ENCODE peak calls at places on chromosome 2, in six cellular contexts. One of them, this sample, is unnamed.

GRCh38 chr2:231134910-231135650 is 10.2 kb upstream of the HTR2B start:
- DNase-seq in upper lobe of left lung: no peak
- DNase-seq in GM23338: no peak
- DNase-seq in spleen: no peak
- DNase-seq in GM12891: no peak
- DNase-seq in Panc1: no peak
- DNase-seq in this sample: no peak

GRCh38 chr2:45652090-45653050 is 895 bp downstream of the PRKCE start:
- DNase-seq in GM23338: peak
- DNase-seq in upper lobe of left lung: peak
- DNase-seq in Panc1: no peak
- DNase-seq in spleen: peak
- DNase-seq in GM12891: no peak
- DNase-seq in this sample: peak

GRCh38 chr2:37706784-37707183 is 35.3 kb upstream of the CDC42EP3 start:
- DNase-seq in Panc1: no peak
- DNase-seq in spleen: no peak
- DNase-seq in GM12891: no peak
- DNase-seq in GM23338: no peak
- DNase-seq in upper lobe of left lung: no peak
- DNase-seq in this sample: no peak

GRCh38 chr2:148927010-148927409 is 52.0 kb downstream of the KIF5C start:
- DNase-seq in spleen: peak
- DNase-seq in Panc1: no peak
- DNase-seq in GM12891: no peak
- DNase-seq in upper lobe of left lung: peak
- DNase-seq in GM23338: no peak
- DNase-seq in this sample: no peak

GRCh38 chr2:135582383-135582782 is 51.1 kb downstream of the R3HDM1 start:
- DNase-seq in GM23338: no peak
- DNase-seq in upper lobe of left lung: no peak
- DNase-seq in Panc1: no peak
- DNase-seq in spleen: no peak
- DNase-seq in GM12891: no peak
- DNase-seq in this sample: no peak

GRCh38 chr2:1032030-1032429 is 81.4 kb downstream of the SNTG2 start:
- DNase-seq in spleen: no peak
- DNase-seq in GM12891: no peak
- DNase-seq in Panc1: no peak
- DNase-seq in upper lobe of left lung: no peak
- DNase-seq in GM23338: no peak
- DNase-seq in this sample: no peak

GRCh38 chr2:195626507-195626906 is 30.5 kb upstream of the SLC39A10 start:
- DNase-seq in GM12891: no peak
- DNase-seq in GM23338: no peak
- DNase-seq in spleen: no peak
- DNase-seq in Panc1: no peak
- DNase-seq in upper lobe of left lung: no peak
- DNase-seq in this sample: no peak

GRCh38 chr2:10043256-10043905 is at the start of gene KLF11:
- DNase-seq in GM23338: peak
- DNase-seq in GM12891: peak
- DNase-seq in spleen: peak
- DNase-seq in upper lobe of left lung: peak
- DNase-seq in Panc1: peak
- DNase-seq in this sample: peak

GRCh38 chr2:205650450-205650849 is 31.9 kb upstream of the NRP2 start:
- DNase-seq in upper lobe of left lung: no peak
- DNase-seq in GM23338: peak
- DNase-seq in spleen: no peak
- DNase-seq in Panc1: no peak
- DNase-seq in GM12891: no peak
- DNase-seq in this sample: no peak

GRCh38 chr2:143117225-143117624 is 12.0 kb upstream of the ARHGAP15 start:
- DNase-seq in upper lobe of left lung: no peak
- DNase-seq in GM23338: no peak
- DNase-seq in GM12891: no peak
- DNase-seq in spleen: no peak
- DNase-seq in Panc1: no peak
- DNase-seq in this sample: no peak

GRCh38 chr2:26246818-26247217 is 2.1 kb downstream of the HADHB start:
- DNase-seq in GM23338: no peak
- DNase-seq in spleen: no peak
- DNase-seq in Panc1: no peak
- DNase-seq in upper lobe of left lung: no peak
- DNase-seq in GM12891: no peak
- DNase-seq in this sample: no peak

GRCh38 chr2:169823996-169824372 is 721 bp downstream of the METTL5 start:
- DNase-seq in GM23338: no peak
- DNase-seq in upper lobe of left lung: no peak
- DNase-seq in Panc1: no peak
- DNase-seq in spleen: no peak
- DNase-seq in GM12891: no peak
- DNase-seq in this sample: no peak

GRCh38 chr2:223815186-223815883 is 22.0 kb downstream of the AP1S3 start:
- DNase-seq in GM12891: no peak
- DNase-seq in upper lobe of left lung: no peak
- DNase-seq in GM23338: no peak
- DNase-seq in Panc1: peak
- DNase-seq in spleen: no peak
- DNase-seq in this sample: no peak

GRCh38 chr2:54084600-54084999 is 30.8 kb upstream of the ACYP2 start:
- DNase-seq in Panc1: no peak
- DNase-seq in GM23338: peak
- DNase-seq in upper lobe of left lung: no peak
- DNase-seq in spleen: no peak
- DNase-seq in GM12891: no peak
- DNase-seq in this sample: no peak

GRCh38 chr2:215238485-215239098 is 73.3 kb upstream of the ATIC start:
- DNase-seq in spleen: no peak
- DNase-seq in Panc1: no peak
- DNase-seq in GM23338: no peak
- DNase-seq in GM12891: no peak
- DNase-seq in upper lobe of left lung: no peak
- DNase-seq in this sample: no peak

GRCh38 chr2:97737421-97738235 is 24.3 kb downstream of the ZAP70 start:
- DNase-seq in upper lobe of left lung: peak
- DNase-seq in GM23338: no peak
- DNase-seq in GM12891: no peak
- DNase-seq in spleen: peak
- DNase-seq in Panc1: no peak
- DNase-seq in this sample: no peak

GRCh38 chr2:215911686-215912085 is 101.7 kb downstream of the MREG start:
- DNase-seq in GM23338: no peak
- DNase-seq in spleen: no peak
- DNase-seq in Panc1: no peak
- DNase-seq in upper lobe of left lung: no peak
- DNase-seq in GM12891: no peak
- DNase-seq in this sample: no peak

GRCh38 chr2:133885847-133886246 is 317.6 kb upstream of the NCKAP5 start:
- DNase-seq in GM23338: no peak
- DNase-seq in upper lobe of left lung: no peak
- DNase-seq in spleen: no peak
- DNase-seq in GM12891: no peak
- DNase-seq in Panc1: no peak
- DNase-seq in this sample: peak

GRCh38 chr2:162092656-162093556 is 18.9 kb upstream of the DPP4 start:
- DNase-seq in upper lobe of left lung: peak
- DNase-seq in GM23338: no peak
- DNase-seq in Panc1: no peak
- DNase-seq in spleen: no peak
- DNase-seq in GM12891: no peak
- DNase-seq in this sample: no peak

GRCh38 chr2:216651370-216651881 is 18.2 kb downstream of the IGFBP2 start:
- DNase-seq in Panc1: no peak
- DNase-seq in spleen: peak
- DNase-seq in GM23338: no peak
- DNase-seq in GM12891: no peak
- DNase-seq in upper lobe of left lung: no peak
- DNase-seq in this sample: no peak

GRCh38 chr2:215799194-215799593 is 214.2 kb downstream of the MREG start:
- DNase-seq in upper lobe of left lung: no peak
- DNase-seq in GM12891: no peak
- DNase-seq in spleen: no peak
- DNase-seq in Panc1: no peak
- DNase-seq in GM23338: no peak
- DNase-seq in this sample: no peak

GRCh38 chr2:234681206-234681605 is 184.3 kb upstream of the ARL4C start:
- DNase-seq in spleen: no peak
- DNase-seq in GM12891: no peak
- DNase-seq in upper lobe of left lung: no peak
- DNase-seq in GM23338: no peak
- DNase-seq in Panc1: no peak
- DNase-seq in this sample: no peak

GRCh38 chr2:234679151-234679765 is 182.4 kb upstream of the ARL4C start:
- DNase-seq in upper lobe of left lung: no peak
- DNase-seq in Panc1: no peak
- DNase-seq in spleen: no peak
- DNase-seq in GM23338: no peak
- DNase-seq in GM12891: no peak
- DNase-seq in this sample: no peak

GRCh38 chr2:234678721-234679120 is 181.8 kb upstream of the ARL4C start:
- DNase-seq in upper lobe of left lung: no peak
- DNase-seq in Panc1: no peak
- DNase-seq in GM23338: no peak
- DNase-seq in spleen: no peak
- DNase-seq in GM12891: no peak
- DNase-seq in this sample: no peak

GRCh38 chr2:234680688-234681050 is 183.8 kb upstream of the ARL4C start:
- DNase-seq in upper lobe of left lung: no peak
- DNase-seq in Panc1: no peak
- DNase-seq in GM12891: no peak
- DNase-seq in spleen: no peak
- DNase-seq in GM23338: no peak
- DNase-seq in this sample: no peak

DNA sequence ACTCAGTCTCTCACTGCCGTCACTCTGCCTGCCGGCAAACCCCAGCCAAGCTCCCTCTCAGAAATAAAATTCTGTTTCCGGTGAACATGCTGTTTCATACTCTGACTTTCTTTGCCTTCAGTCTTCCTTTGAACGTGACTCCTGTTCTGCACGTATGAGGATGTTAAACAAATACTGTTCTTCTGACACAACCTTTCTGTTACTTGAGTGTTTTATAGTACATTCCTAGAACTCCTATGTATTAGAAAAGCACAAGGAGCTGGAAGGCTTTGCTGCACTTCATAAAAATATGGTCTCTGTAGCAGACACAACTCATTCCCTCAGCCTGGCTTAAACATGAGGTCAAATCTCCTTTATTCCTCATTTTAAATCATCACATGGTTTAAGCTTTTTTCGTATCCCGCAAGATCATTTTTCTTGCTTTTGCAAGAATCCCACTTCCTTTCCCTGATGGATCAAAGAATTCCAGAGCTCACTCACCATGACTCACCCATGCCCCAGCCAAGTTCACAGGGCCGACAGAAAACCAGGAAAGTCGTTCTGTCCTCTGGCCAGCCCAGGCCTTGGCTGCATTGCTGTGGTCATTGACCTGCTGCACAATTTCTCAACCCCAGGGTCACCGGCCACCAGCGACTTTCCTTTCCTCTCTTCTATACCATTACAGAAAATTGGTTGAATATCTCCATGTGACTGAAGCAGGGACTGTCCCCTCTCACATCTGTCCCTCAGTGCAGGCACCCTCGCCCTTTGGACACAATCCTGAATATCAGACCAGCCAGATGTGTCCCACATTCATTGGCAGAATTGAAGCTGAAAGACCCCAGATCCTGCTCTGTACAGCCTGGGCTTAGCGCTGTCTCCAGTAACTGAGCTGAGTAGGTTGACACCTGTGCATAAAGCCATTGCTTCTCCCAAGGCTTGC is 183.1 kb upstream of the ARL4C start:
- DNase-seq in spleen: no peak
- DNase-seq in GM23338: no peak
- DNase-seq in upper lobe of left lung: peak
- DNase-seq in GM12891: no peak
- DNase-seq in Panc1: peak
- DNase-seq in this sample: peak
- TF ChIP-seq POLR2AphosphoS5 in spleen: peak
- TF ChIP-seq POLR2AphosphoS5 in GM23338: no peak
- TF ChIP-seq POLR2AphosphoS5 in upper lobe of left lung: peak
- TF ChIP-seq POLR2AphosphoS5 in GM12891: no peak
- TF ChIP-seq POLR2AphosphoS5 in Panc1: no peak
- TF ChIP-seq POLR2AphosphoS5 in this sample: no peak

GRCh38 chr2:207163053-207163814 is 2.5 kb downstream of the KLF7 start:
- DNase-seq in Panc1: no peak
- DNase-seq in GM12891: no peak
- DNase-seq in upper lobe of left lung: peak
- DNase-seq in spleen: no peak
- DNase-seq in GM23338: peak
- DNase-seq in this sample: peak
- TF ChIP-seq POLR2AphosphoS5 in Panc1: no peak
- TF ChIP-seq POLR2AphosphoS5 in GM12891: no peak
- TF ChIP-seq POLR2AphosphoS5 in upper lobe of left lung: peak
- TF ChIP-seq POLR2AphosphoS5 in spleen: no peak
- TF ChIP-seq POLR2AphosphoS5 in GM23338: no peak
- TF ChIP-seq POLR2AphosphoS5 in this sample: peak

GRCh38 chr2:219537657-219538487 is 5.7 kb downstream of the CHPF start:
- DNase-seq in Panc1: no peak
- DNase-seq in upper lobe of left lung: no peak
- DNase-seq in GM12891: no peak
- DNase-seq in spleen: no peak
- DNase-seq in GM23338: peak
- DNase-seq in this sample: no peak
- TF ChIP-seq POLR2AphosphoS5 in Panc1: no peak
- TF ChIP-seq POLR2AphosphoS5 in upper lobe of left lung: no peak
- TF ChIP-seq POLR2AphosphoS5 in GM12891: no peak
- TF ChIP-seq POLR2AphosphoS5 in spleen: no peak
- TF ChIP-seq POLR2AphosphoS5 in GM23338: peak
- TF ChIP-seq POLR2AphosphoS5 in this sample: no peak

DNA sequence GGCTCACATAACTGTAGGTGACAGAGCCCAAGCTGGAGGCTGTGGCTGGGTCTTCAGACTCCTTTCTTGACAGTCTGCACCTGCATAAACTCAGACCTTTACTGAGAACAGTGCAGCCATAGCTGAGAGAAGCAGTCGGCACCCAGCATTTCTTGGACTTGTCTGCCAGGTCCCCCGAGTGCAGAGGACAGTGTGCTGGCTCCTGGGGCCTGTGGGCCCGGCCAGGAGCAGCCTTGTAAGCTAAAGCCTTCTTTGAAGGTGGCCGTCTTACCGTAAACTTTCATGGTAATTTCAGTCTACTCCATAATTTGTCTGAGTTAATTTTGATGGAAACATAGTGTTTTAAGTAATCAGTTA is 70.9 kb downstream of the LRRFIP1 start:
- DNase-seq in GM23338: no peak
- DNase-seq in GM12891: no peak
- DNase-seq in Panc1: no peak
- DNase-seq in upper lobe of left lung: no peak
- DNase-seq in spleen: peak
- DNase-seq in this sample: no peak
- TF ChIP-seq POLR2AphosphoS5 in GM23338: no peak
- TF ChIP-seq POLR2AphosphoS5 in GM12891: no peak
- TF ChIP-seq POLR2AphosphoS5 in Panc1: no peak
- TF ChIP-seq POLR2AphosphoS5 in upper lobe of left lung: no peak
- TF ChIP-seq POLR2AphosphoS5 in spleen: no peak
- TF ChIP-seq POLR2AphosphoS5 in this sample: no peak